ENCODE peak calls at places on chromosome 21, in ten cellular contexts. O is activated T-helper 1 cell treated with Interleukin-2 at 50 U/mL for 16 hours; Y is activated CD8-positive, alpha-beta memory T cell treated with anti-CD3 and anti-CD28 coated beads for 48 hours; G is choroid plexus epithelial cell; N is RPMI7951; T is D341Med; S is activated CD4-positive, alpha-beta T cell treated with anti-CD3 and anti-CD28 coated beads, Interleukin-2, amount 10 ng/mL, durations not matched to agents 7 days and 5 days; B is pons; E is left lobe of liver; A is brain microvascular endothelial cell. Q is an unnamed sample.

GRCh38 chr21:41766883-41767605 is at the start of gene RIPK4:
- DNase-seq in O (peak), S (peak), G (no peak), A (no peak), T (peak), E (peak), B (no peak), Y (peak), N (peak), Q (no peak)

GRCh38 chr21:16535100-16535418 is 805.3 kb downstream of the USP25 start:
- DNase-seq in E (peak), B (peak), T (peak), O (no peak), G (peak), Y (no peak), A (no peak), S (no peak), N (peak), Q (peak)

GRCh38 chr21:41620541-41620940 is 112.6 kb upstream of the TMPRSS2 start:
- DNase-seq in E (no peak), A (no peak), O (no peak), T (no peak), B (no peak), G (no peak), S (no peak), N (no peak), Y (no peak), Q (no peak)

GRCh38 chr21:46486481-46487000 is 27.9 kb downstream of the DIP2A start:
- DNase-seq in G (no peak), Y (no peak), B (no peak), N (no peak), O (no peak), A (no peak), S (no peak), E (no peak), T (no peak), Q (no peak)

GRCh38 chr21:24428539-24429186 is 1178.6 kb downstream of the MRPL39 start:
- DNase-seq in E (no peak), Y (no peak), O (no peak), S (peak), N (peak), A (no peak), B (peak), G (no peak), T (no peak), Q (no peak)

GRCh38 chr21:19031956-19032355 is 628.4 kb upstream of the TMPRSS15 start:
- DNase-seq in E (no peak), G (no peak), Y (no peak), T (no peak), A (no peak), O (no peak), S (no peak), B (no peak), N (no peak), Q (no peak)

GRCh38 chr21:45836694-45837670 is 144.6 kb upstream of the COL6A1 start:
- DNase-seq in A (no peak), O (no peak), S (no peak), E (no peak), Y (no peak), G (peak), T (no peak), N (no peak), B (no peak), Q (no peak)

GRCh38 chr21:28832715-28833061 is 160.0 kb downstream of the LTN1 start:
- DNase-seq in E (no peak), T (no peak), O (no peak), Y (no peak), G (no peak), N (no peak), S (no peak), A (no peak), B (no peak), Q (no peak)

GRCh38 chr21:44370771-44371410 is 17.5 kb downstream of the TRPM2 start:
- DNase-seq in T (peak), S (no peak), G (no peak), Y (no peak), E (peak), O (no peak), N (no peak), A (no peak), B (no peak), Q (no peak)

GRCh38 chr21:35882791-35883240 is 177.5 kb downstream of the SETD4 start:
- DNase-seq in A (peak), G (peak), S (no peak), T (no peak), B (no peak), N (peak), E (no peak), O (no peak), Y (no peak), Q (peak)

GRCh38 chr21:28927122-28927521 is 65.6 kb downstream of the LTN1 start:
- DNase-seq in S (no peak), E (no peak), O (no peak), A (no peak), T (no peak), B (no peak), G (no peak), Y (no peak), N (no peak), Q (no peak)

GRCh38 chr21:45988366-45989347 is 7.1 kb downstream of the COL6A1 start:
- DNase-seq in B (no peak), T (no peak), S (no peak), G (no peak), N (no peak), O (no peak), A (no peak), Y (no peak), E (no peak), Q (no peak)

GRCh38 chr21:29343517-29343916 is 44.8 kb downstream of the BACH1 start:
- DNase-seq in S (no peak), G (peak), O (no peak), N (peak), E (no peak), B (no peak), A (peak), Y (no peak), T (no peak), Q (peak)